ENCODE peak calls at places on chromosomes 16 and 17, in four cellular contexts. Z is breast epithelium, R is astrocyte of the cerebellum, B is brain microvascular endothelial cell. D is an unnamed sample.

GRCh38 chr16:1237990-1238389 is 2.5 kb upstream of the TPSAB1 start:
- DNase-seq in Z (no peak), R (no peak), B (no peak), D (no peak)

GRCh38 chr17:44738214-44738906 is 20.4 kb upstream of the ADAM11 start:
- DNase-seq in Z (no peak), R (no peak), B (no peak), D (no peak)

GRCh38 chr17:80248894-80249710 is 11.6 kb upstream of the RNF213 start:
- DNase-seq in Z (no peak), R (no peak), B (no peak), D (no peak)

GRCh38 chr16:57042157-57043111 is 49.9 kb upstream of the CPNE2 start:
- DNase-seq in Z (no peak), R (no peak), B (no peak), D (no peak)

GRCh38 chr17:81386141-81386645 is 9.1 kb upstream of the BAHCC1 start:
- DNase-seq in Z (no peak), R (no peak), B (no peak), D (no peak)

GRCh38 chr16:57735755-57736418 is at the start of gene KATNB1:
- DNase-seq in Z (no peak), R (no peak), B (peak), D (no peak)

GRCh38 chr16:19330801-19331484 is 45.4 kb downstream of the CLEC19A start:
- DNase-seq in Z (peak), R (peak), B (peak), D (no peak)

GRCh38 chr17:9959377-9959981 is 54.4 kb upstream of the RCVRN start:
- DNase-seq in Z (no peak), R (peak), B (peak), D (peak)

GRCh38 chr17:16442141-16442540 is 26.8 kb downstream of the TRPV2 start:
- DNase-seq in Z (no peak), R (no peak), B (no peak), D (peak)

GRCh38 chr16:30092373-30093010 is 768 bp upstream of the TBX6 start:
- DNase-seq in Z (no peak), R (no peak), B (peak), D (peak)

GRCh38 chr16:66476328-66477027 is 49.4 kb downstream of the BEAN1 start:
- DNase-seq in Z (no peak), R (no peak), B (no peak), D (no peak)

GRCh38 chr17:6494239-6494941 is 50.1 kb downstream of the PIMREG start:
- DNase-seq in Z (no peak), R (no peak), B (no peak), D (no peak)

GRCh38 chr17:17149520-17150449 is 56.3 kb downstream of the PLD6 start:
- DNase-seq in Z (no peak), R (no peak), B (no peak), D (no peak)

GRCh38 chr17:48236681-48237134 is 129.1 kb downstream of the SNX11 start:
- DNase-seq in Z (no peak), R (peak), B (peak), D (peak)

GRCh38 chr17:2749784-2750181 is 331 bp upstream of the CCDC92B start:
- DNase-seq in Z (peak), R (peak), B (peak), D (peak)

GRCh38 chr17:2634361-2634960 is 41.0 kb downstream of the PAFAH1B1 start:
- DNase-seq in Z (no peak), R (peak), B (peak), D (no peak)

GRCh38 chr17:4658478-4659305 is 17.2 kb upstream of the ALOX15 start:
- DNase-seq in Z (no peak), R (no peak), B (peak), D (peak)

GRCh38 chr17:81422776-81423697 is 27.8 kb downstream of the BAHCC1 start:
- DNase-seq in Z (peak), R (peak), B (peak), D (peak)

GRCh38 chr17:20706752-20707372 is 127.3 kb downstream of the CDRT15L2 start:
- DNase-seq in Z (no peak), R (no peak), B (no peak), D (no peak)

GRCh38 chr16:88921603-88921995 is 55.1 kb upstream of the PABPN1L start:
- DNase-seq in Z (no peak), R (no peak), B (no peak), D (no peak)

GRCh38 chr16:73059779-73060178 is 11.9 kb upstream of the ZFHX3 start:
- DNase-seq in Z (no peak), R (no peak), B (no peak), D (no peak)
- H3K4me3 ChIP-seq in Z (peak), R (peak), B (peak), D (peak)

GRCh38 chr16:12271006-12271405 is 294.5 kb downstream of the SNX29 start:
- DNase-seq in Z (no peak), R (no peak), B (no peak), D (no peak)
- TF ChIP-seq CTCF in Z (no peak), R (peak), B (peak), D (peak)

DNA sequence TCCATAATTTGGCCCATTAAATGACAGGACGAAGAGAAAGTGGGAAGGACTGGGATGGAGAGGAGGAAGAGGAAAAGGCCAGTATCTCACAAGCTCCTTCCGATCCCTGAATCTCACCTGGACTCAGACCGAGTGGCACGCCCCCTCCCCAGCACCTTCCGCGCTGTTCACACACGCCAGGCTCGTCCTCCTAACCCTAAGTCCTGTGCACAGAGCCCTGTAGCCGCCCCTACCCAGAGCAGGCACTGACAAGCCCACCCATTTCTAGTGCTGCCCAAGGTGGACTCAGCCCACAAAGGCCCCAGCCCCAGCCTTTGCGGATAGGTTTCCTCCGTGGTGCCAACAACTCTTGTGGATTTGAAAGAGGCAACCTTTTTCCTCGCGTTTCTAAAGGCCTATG is 9.2 kb downstream of the HS3ST3B1 start:
- DNase-seq in Z (no peak), R (no peak), B (no peak), D (no peak)
- H3K4me3 ChIP-seq in Z (peak), R (peak), B (peak), D (peak)

GRCh38 chr16:85952197-85952596 is 53.2 kb downstream of the IRF8 start:
- DNase-seq in Z (no peak), R (no peak), B (no peak), D (no peak)
- TF ChIP-seq CTCF in Z (no peak), R (no peak), B (no peak), D (no peak)

D was measured in fibroblast of pulmonary artery.